ENCODE peak calls at places on chromosomes 3 and 15, in four cellular contexts. M is WTC11, A is HepG2, S is K562. X is an unnamed sample.

GRCh38 chr15:80480909-80481308 is 76.7 kb downstream of the ARNT2 start:
- DNase-seq in A (no peak), S (no peak), M (no peak), X (no peak)

GRCh38 chr15:70902105-70902504 is 9.5 kb downstream of the LRRC49 start:
- DNase-seq in A (no peak), M (no peak), S (no peak), X (no peak)

GRCh38 chr3:78969483-78969882 is 798.3 kb downstream of the ROBO1 start:
- DNase-seq in A (no peak), S (no peak), M (no peak), X (no peak)

GRCh38 chr3:139312959-139313358 is 30.9 kb upstream of the MRPS22 start:
- DNase-seq in S (peak), A (no peak), M (no peak), X (no peak)

GRCh38 chr15:93474728-93475127 is 385.7 kb upstream of the RGMA start:
- DNase-seq in S (no peak), A (no peak), M (no peak), X (no peak)

GRCh38 chr15:56736881-56737707 is 3.8 kb upstream of the ZNF280D start:
- DNase-seq in M (no peak), A (no peak), S (no peak), X (no peak)

GRCh38 chr15:70195808-70196304 is 98.1 kb upstream of the TLE3 start:
- DNase-seq in M (no peak), S (peak), A (peak), X (no peak)

GRCh38 chr3:150407818-150408231 is 273 bp upstream of the TSC22D2 start:
- DNase-seq in A (no peak), M (no peak), S (peak), X (no peak)

GRCh38 chr3:114519415-114519814 is 225.6 kb downstream of the TIGIT start:
- DNase-seq in A (no peak), S (no peak), M (peak), X (no peak)

GRCh38 chr15:100215031-100215842 is 126.5 kb downstream of the ADAMTS17 start:
- DNase-seq in A (no peak), M (no peak), S (no peak), X (no peak)

GRCh38 chr3:178085817-178086123 is 450.5 kb upstream of the KCNMB2 start:
- DNase-seq in M (no peak), A (no peak), S (no peak), X (no peak)

GRCh38 chr3:66236281-66236680 is 15.5 kb downstream of the SLC25A26 start:
- DNase-seq in M (peak), A (peak), S (no peak), X (no peak)

GRCh38 chr3:142660904-142661303 is 62.9 kb upstream of the TRPC1 start:
- DNase-seq in S (no peak), A (no peak), M (no peak), X (no peak)

GRCh38 chr3:140292684-140293083 is 357.7 kb downstream of the CLSTN2 start:
- DNase-seq in M (no peak), A (no peak), S (no peak), X (no peak)

GRCh38 chr3:140922634-140923033 is 19.0 kb upstream of the SLC25A36 start:
- DNase-seq in A (no peak), S (peak), M (no peak), X (no peak)

GRCh38 chr3:158725348-158725966 is 6.8 kb downstream of the RARRES1 start:
- DNase-seq in A (peak), S (no peak), M (no peak), X (no peak)

GRCh38 chr3:141877911-141878310 is 1.5 kb downstream of the ATP1B3 start:
- DNase-seq in M (no peak), S (no peak), A (no peak), X (no peak)

GRCh38 chr15:68364028-68364659 is 67.8 kb downstream of the ITGA11 start:
- DNase-seq in S (no peak), A (no peak), M (no peak), X (no peak)

GRCh38 chr15:68363353-68363752 is 68.6 kb downstream of the ITGA11 start:
- DNase-seq in M (no peak), A (no peak), S (no peak), X (no peak)

GRCh38 chr15:68362537-68363126 is 69.3 kb downstream of the ITGA11 start:
- DNase-seq in M (no peak), A (no peak), S (no peak), X (no peak)

GRCh38 chr15:68364660-68365035 is 67.3 kb downstream of the ITGA11 start:
- DNase-seq in M (no peak), S (no peak), A (no peak), X (no peak)

GRCh38 chr15:68360716-68361115 is 71.2 kb downstream of the ITGA11 start:
- DNase-seq in A (no peak), S (no peak), M (no peak), X (no peak)
- TF ChIP-seq ATF2 in A (no peak), S (no peak), M (no peak), X (no peak)

GRCh38 chr3:13578246-13578645 is 29.3 kb downstream of the FBLN2 start:
- DNase-seq in A (no peak), M (no peak), S (no peak), X (no peak)
- TF ChIP-seq ATF2 in A (no peak), M (no peak), S (no peak), X (no peak)

GRCh38 chr3:51945031-51945840 is 3.1 kb downstream of the PARP3 start:
- DNase-seq in A (no peak), S (no peak), M (peak), X (no peak)
- TF ChIP-seq ATF2 in A (no peak), S (no peak), M (no peak), X (no peak)

DNA sequence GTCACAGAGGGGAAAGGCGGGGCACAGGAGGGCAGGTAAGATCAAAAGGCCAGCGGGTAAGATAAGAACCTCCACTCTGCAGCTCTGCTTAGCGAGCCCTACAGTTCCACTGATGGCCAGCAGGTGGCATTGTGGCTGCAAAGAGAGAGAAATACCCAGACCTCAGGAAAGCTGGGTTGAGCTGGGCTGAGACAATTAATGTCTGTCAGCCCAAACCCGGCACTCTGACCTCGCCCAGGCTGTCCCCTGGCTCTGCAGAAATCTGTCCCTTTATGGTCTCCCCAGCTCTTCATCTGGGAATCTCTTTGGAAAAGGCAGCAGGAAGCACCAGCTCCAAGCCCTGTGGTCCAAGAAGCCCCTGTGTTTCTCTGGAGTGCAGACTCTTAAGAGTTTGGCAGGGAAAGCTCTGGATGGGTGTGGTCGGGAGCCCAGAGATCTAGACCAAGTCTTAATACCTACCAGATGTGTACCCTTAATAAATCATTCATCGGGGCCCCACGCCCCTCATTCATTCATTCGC is 8.3 kb downstream of the MFGE8 start:
- DNase-seq in A (peak), S (peak), M (peak), X (peak)
- TF ChIP-seq ATF2 in A (no peak), S (no peak), M (no peak), X (no peak)

DNA sequence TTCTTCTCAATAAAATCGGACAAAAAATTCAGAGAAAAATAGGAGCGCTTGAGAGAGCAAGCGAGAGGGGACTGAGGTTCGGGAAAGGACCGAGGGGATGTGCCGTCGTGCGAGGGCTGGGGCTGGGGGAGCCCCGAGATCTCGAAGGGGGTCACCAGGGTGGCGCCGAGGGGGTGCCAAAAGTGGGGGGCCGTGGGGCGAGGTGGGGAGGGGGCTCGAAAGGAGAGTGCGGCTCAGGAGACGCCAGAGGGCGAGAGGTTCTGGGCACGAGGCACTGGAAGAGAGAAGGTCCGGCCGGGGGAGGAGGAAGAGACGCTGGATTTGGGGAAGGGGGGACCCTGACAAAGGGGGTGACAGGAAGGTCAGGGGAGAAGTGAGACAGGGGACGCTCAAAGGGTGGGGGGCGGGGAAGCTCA is 783 bp downstream of the IGF2BP2 start:
- DNase-seq in S (no peak), M (peak), A (no peak), X (no peak)
- TF ChIP-seq ATF2 in S (no peak), M (no peak), A (no peak), X (no peak)

DNA sequence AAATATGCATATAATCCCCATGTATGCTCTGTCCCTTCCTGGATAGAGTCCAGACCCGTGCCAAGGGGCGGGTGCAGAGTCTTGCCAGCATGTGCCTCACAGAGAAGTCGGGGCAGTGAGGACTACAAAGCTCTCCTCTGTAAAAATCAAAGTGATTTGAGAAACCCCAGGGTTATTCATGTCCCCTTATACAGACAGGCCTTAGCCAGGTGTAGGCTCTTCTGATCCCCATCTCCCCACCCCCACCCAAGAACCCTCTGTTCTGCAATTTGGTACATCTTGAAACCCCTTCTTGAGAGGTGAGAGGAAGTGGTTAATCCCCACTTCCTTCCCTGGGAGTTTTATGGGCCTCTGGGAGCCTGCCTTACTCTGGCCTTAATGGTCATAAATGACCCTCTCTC is 24.7 kb downstream of the TRIM71 start:
- DNase-seq in A (no peak), M (no peak), S (no peak), X (no peak)
- TF ChIP-seq ATF2 in A (no peak), M (no peak), S (no peak), X (no peak)

DNA sequence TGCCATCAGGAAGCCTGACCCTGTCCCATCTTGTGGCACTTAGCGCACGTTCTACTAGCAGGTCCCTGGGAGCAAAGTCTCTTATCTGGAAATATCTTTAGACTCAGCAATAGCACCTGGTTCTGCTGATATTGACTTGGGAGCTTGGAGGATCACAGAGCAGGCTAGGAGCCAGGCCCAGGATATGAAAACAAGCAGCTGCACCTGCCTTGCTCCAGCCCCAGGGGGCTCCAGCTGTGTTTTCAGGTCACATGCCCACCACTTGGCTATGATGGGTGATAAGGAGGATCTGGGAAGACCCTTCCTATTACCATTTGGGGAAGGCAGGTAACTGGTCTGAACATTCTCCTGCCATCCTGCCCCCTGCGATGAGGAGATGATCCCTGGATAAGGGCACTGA is 87.8 kb downstream of the C3orf70 start:
- DNase-seq in A (no peak), S (no peak), M (no peak), X (peak)
- TF ChIP-seq ATF2 in A (no peak), S (no peak), M (no peak), X (no peak)

GRCh38 chr3:112813016-112813415 is 33.6 kb downstream of the CD200R1L start:
- DNase-seq in S (no peak), A (no peak), M (no peak), X (no peak)

GRCh38 chr3:112811917-112812660 is 34.6 kb downstream of the CD200R1L start:
- DNase-seq in S (no peak), M (no peak), A (no peak), X (no peak)

GRCh38 chr3:112810561-112810960 is 36.1 kb downstream of the CD200R1L start:
- DNase-seq in A (no peak), S (no peak), M (no peak), X (no peak)

GRCh38 chr3:112813723-112814171 is 32.9 kb downstream of the CD200R1L start:
- DNase-seq in S (no peak), M (no peak), A (no peak), X (no peak)

GRCh38 chr3:112811150-112811884 is 35.3 kb downstream of the CD200R1L start:
- DNase-seq in M (no peak), S (no peak), A (no peak), X (no peak)
- TF ChIP-seq ATF2 in M (no peak), S (no peak), A (no peak), X (no peak)

GRCh38 chr3:57946970-57947381 is 61.2 kb upstream of the FLNB start:
- DNase-seq in S (no peak), A (peak), M (no peak), X (no peak)

GRCh38 chr3:57949779-57950618 is 58.2 kb upstream of the FLNB start:
- DNase-seq in M (no peak), S (no peak), A (peak), X (no peak)

GRCh38 chr3:57948782-57949242 is 59.4 kb upstream of the FLNB start:
- DNase-seq in S (no peak), A (peak), M (no peak), X (no peak)

GRCh38 chr3:57949344-57949743 is 58.9 kb upstream of the FLNB start:
- DNase-seq in A (no peak), M (no peak), S (no peak), X (no peak)

GRCh38 chr3:57948080-57948671 is 60.0 kb upstream of the FLNB start:
- DNase-seq in M (no peak), A (peak), S (no peak), X (no peak)
- TF ChIP-seq ATF2 in M (no peak), A (no peak), S (no peak), X (no peak)

X was measured in H1.